ENCODE peak calls at places on chromosomes 3 and 15, in eight cellular contexts. N is RWPE2; T is mucosa of descending colon; R is CD8-positive, alpha-beta T cell; X is uterus; E is mammary epithelial cell; W is psoas muscle; J is stomach. Y is an unnamed sample.
A peak's percentile ranks its signal among the peaks of the same experiment; 100 is the strongest.

GRCh38 chr15:71312731-71313460 is 197.6 kb downstream of the THSD4 start:
- DNase-seq in N (no peak), T (no peak), R (no peak), X (no peak), E (no peak), W (no peak), J (no peak), Y (no peak)

GRCh38 chr3:42601898-42602581 is 1.6 kb downstream of the NKTR start:
- DNase-seq in N (no peak), T (no peak), R (no peak), X (no peak), E (peak; percentile 50), W (no peak), J (no peak), Y (no peak)

GRCh38 chr3:38086496-38086895 is 47.5 kb downstream of the DLEC1 start:
- DNase-seq in N (no peak), T (no peak), R (no peak), X (no peak), E (no peak), W (no peak), J (no peak), Y (no peak)

GRCh38 chr3:126216416-126216815 is 36.0 kb upstream of the ALDH1L1 start:
- DNase-seq in N (no peak), T (no peak), R (no peak), X (no peak), E (peak; percentile 17), W (no peak), J (no peak), Y (no peak)

GRCh38 chr3:129277829-129278271 is 820 bp upstream of the HMCES start:
- DNase-seq in N (no peak), T (no peak), R (no peak), X (no peak), E (no peak), W (no peak), J (no peak), Y (no peak)

GRCh38 chr3:2516762-2517441 is 418.2 kb downstream of the CNTN4 start:
- DNase-seq in N (no peak), T (no peak), R (no peak), X (no peak), E (no peak), W (no peak), J (no peak), Y (no peak)

GRCh38 chr15:78449220-78449999 is 11.4 kb downstream of the IREB2 start:
- DNase-seq in N (no peak), T (no peak), R (no peak), X (no peak), E (peak; percentile 3), W (no peak), J (no peak), Y (no peak)

GRCh38 chr15:73873456-73873855 is at the start of gene TBC1D21:
- DNase-seq in N (peak; percentile 37), T (no peak), R (no peak), X (no peak), E (no peak), W (no peak), J (peak; percentile 17), Y (no peak)

GRCh38 chr15:101013151-101013550 is 94.0 kb downstream of the LRRK1 start:
- DNase-seq in N (peak; percentile 55), T (no peak), R (no peak), X (no peak), E (no peak), W (no peak), J (no peak), Y (no peak)

GRCh38 chr3:188734395-188734794 is 437.4 kb upstream of the TPRG1 start:
- DNase-seq in N (no peak), T (no peak), R (no peak), X (no peak), E (peak; percentile 6), W (no peak), J (peak; percentile 33), Y (no peak)

GRCh38 chr3:179321585-179322322 is 1.1 kb upstream of the ZNF639 start:
- DNase-seq in N (no peak), T (no peak), R (no peak), X (peak; percentile 37), E (peak; percentile 41), W (no peak), J (no peak), Y (no peak)

GRCh38 chr15:71313806-71314205 is 198.5 kb downstream of the THSD4 start:
- DNase-seq in N (no peak), T (no peak), R (no peak), X (no peak), E (no peak), W (no peak), J (no peak), Y (no peak)

GRCh38 chr3:170424879-170425278 is 6.2 kb downstream of the CLDN11 start:
- DNase-seq in N (no peak), T (no peak), R (no peak), X (no peak), E (no peak), W (no peak), J (no peak), Y (no peak)

GRCh38 chr3:187281191-187281714 is 10.3 kb downstream of the MASP1 start:
- DNase-seq in N (no peak), T (no peak), R (no peak), X (no peak), E (no peak), W (no peak), J (no peak), Y (no peak)

GRCh38 chr15:74995182-74995778 is at the start of gene SCAMP5:
- DNase-seq in N (peak; percentile 99), T (peak; percentile 93), R (peak; percentile 80), X (peak; percentile 81), E (peak; percentile 81), W (peak; percentile 92), J (peak; percentile 97), Y (peak; percentile 68)

DNA sequence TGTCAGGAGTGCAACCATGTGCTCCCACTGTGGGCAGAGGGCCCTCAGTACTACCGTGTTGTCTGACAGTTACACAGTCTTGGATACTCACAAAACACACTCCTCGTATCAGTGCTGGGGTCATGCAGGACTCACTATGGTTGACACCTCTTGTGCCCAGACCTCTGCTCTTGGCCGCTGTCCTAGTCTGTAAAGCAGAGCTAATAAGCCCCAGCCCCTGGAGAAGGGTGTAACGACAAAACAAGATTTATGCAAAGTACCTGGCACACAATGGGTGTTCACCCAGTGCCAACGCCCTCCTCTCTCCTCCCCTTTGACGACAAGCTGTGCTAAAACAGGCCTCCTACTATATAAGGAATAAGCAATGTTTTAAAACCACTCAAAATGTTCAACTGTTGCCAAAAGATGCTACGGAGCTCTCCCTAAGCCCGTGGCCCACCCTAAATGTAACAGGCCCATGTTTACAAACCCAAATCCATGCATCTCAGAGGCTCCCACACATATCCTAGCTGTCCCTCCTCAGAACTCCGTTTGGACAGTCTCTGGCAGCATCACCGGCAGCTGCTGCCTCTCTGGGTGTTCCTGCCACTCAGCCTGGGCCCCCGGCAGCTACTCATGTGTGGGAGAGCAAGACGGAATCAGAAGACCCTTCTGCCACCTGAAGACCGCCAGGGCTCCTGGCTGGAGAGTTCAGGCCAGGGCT is 65.8 kb downstream of the MRPL46 start:
- DNase-seq in N (no peak), T (no peak), R (no peak), X (peak; percentile 47), E (no peak), W (no peak), J (no peak), Y (no peak)
- H3K4me1 ChIP-seq in N (no peaks in the 10 kb centered on the region), T (no peaks in the 10 kb centered on the region), R (no peaks in the 10 kb centered on the region), X (no peaks in the 10 kb centered on the region), E (no peaks in the 10 kb centered on the region), W (no peaks in the 10 kb centered on the region), J (peaks cover 5% of the 10 kb centered on the region), Y (no peaks in the 10 kb centered on the region)

GRCh38 chr3:127759826-127760225 is 62.5 kb downstream of the MGLL start:
- DNase-seq in N (no peak), T (no peak), R (no peak), X (no peak), E (no peak), W (no peak), J (no peak), Y (no peak)

GRCh38 chr3:127762787-127763105 is 59.6 kb downstream of the MGLL start:
- DNase-seq in N (no peak), T (no peak), R (no peak), X (no peak), E (no peak), W (no peak), J (no peak), Y (no peak)

GRCh38 chr3:127760361-127760760 is 62.0 kb downstream of the MGLL start:
- DNase-seq in N (no peak), T (no peak), R (no peak), X (no peak), E (no peak), W (peak; percentile 87), J (no peak), Y (no peak)

GRCh38 chr3:127762077-127762786 is 60.1 kb downstream of the MGLL start:
- DNase-seq in N (no peak), T (no peak), R (no peak), X (no peak), E (no peak), W (peak; percentile 67), J (no peak), Y (no peak)

DNA sequence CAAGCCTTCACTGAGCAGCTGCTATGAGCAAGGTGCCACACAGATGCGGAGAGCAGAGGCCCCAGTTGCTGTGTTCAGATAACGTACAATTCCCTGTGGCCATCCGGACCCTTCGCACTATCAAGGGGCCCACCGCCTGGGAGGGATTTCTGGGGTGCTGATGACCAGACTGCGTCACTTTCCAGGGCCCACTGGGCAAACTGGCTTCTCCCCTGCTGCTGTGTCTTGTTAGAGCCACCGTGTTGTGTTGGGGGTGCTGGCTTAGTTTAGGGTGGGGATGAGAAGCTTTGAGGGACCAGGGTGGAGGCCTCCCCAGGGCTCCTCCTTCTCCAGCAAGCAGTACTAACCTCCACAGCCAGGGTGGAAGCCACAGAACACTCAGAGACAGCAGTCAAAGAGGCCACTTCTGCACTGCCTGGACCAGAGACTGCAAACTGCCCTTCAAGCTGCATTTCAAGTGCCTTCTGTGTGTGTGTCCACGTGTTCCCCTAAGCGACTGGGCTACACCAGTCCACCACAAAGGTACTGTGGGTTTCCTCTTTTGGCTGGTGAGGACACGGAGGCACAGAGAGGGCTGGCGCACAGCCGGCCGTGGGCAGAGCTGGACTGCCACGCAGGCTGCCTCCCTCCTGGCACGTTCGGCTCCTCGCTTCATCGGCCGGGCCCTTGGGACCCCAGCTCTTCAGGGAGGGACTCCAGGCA is 61.1 kb downstream of the MGLL start:
- DNase-seq in N (no peak), T (no peak), R (no peak), X (no peak), E (no peak), W (peak; percentile 55), J (no peak), Y (no peak)
- TF ChIP-seq CTCF in N (no peak), T (no peak), R (no peak), X (no peak), E (no peak), W (no peak), J (no peak), Y (no peak)

GRCh38 chr3:171851685-171852084 is 8.5 kb downstream of the TMEM212 start:
- DNase-seq in N (no peak), T (no peak), R (no peak), X (no peak), E (no peak), W (no peak), J (no peak), Y (no peak)
- H3K9me3 ChIP-seq in N (peaks cover 21% of the 10 kb centered on the region), T (peaks cover 15% of the 10 kb centered on the region), R (no peaks in the 10 kb centered on the region), X (no peaks in the 10 kb centered on the region), E (peaks cover 6% of the 10 kb centered on the region), W (peaks cover 12% of the 10 kb centered on the region), J (no peaks in the 10 kb centered on the region), Y (no peaks in the 10 kb centered on the region)

DNA sequence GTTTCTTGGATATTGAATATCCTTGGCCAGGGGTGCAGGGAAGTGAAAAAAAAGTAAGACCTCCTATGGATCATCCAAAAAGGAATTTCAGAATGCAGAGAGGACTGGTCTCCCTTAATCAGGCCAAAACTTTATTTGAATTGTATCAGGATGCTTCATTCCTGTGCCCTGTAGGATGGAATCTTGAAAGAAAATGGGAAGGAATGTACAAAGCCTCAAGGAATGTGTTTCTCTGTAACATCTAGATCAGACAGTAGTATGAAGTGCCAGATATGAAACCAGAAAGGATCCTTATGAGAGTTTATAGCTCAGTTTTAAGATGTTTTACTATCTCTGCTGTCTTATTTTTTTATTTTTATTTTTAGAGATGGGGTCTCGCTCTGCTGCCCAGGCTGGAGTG is 6.5 kb upstream of the GSK3B start:
- DNase-seq in N (no peak), T (no peak), R (no peak), X (no peak), E (no peak), W (no peak), J (no peak), Y (no peak)
- H3K4me1 ChIP-seq in N (peaks cover 50% of the 10 kb centered on the region), T (peaks cover 15% of the 10 kb centered on the region), R (peaks cover 14% of the 10 kb centered on the region), X (no peaks in the 10 kb centered on the region), E (peaks cover 53% of the 10 kb centered on the region), W (peaks cover 17% of the 10 kb centered on the region), J (peaks cover 12% of the 10 kb centered on the region), Y (peaks cover 5% of the 10 kb centered on the region)